ENCODE peak calls at places on chromosomes 3 and 15, in ten cellular contexts. One of them, this sample, is unnamed.

GRCh38 chr3:55879901-55880331 is 392.8 kb upstream of the WNT5A start:
- DNase-seq in pancreas: no peak
- DNase-seq in OCI-LY7: no peak
- DNase-seq in heart left ventricle: no peak
- DNase-seq in tibial artery: no peak
- DNase-seq in AG09309: no peak
- DNase-seq in AG04450: peak; percentile 6
- DNase-seq in suprapubic skin: no peak
- DNase-seq in fibroblast of lung: peak; percentile 40
- DNase-seq in cardiac fibroblast: peak; percentile 11
- DNase-seq in this sample: no peak

GRCh38 chr15:83164409-83165404 is 42.9 kb downstream of the HDGFL3 start:
- DNase-seq in heart left ventricle: no peak
- DNase-seq in cardiac fibroblast: peak; percentile 80
- DNase-seq in pancreas: no peak
- DNase-seq in AG04450: peak; percentile 24
- DNase-seq in tibial artery: no peak
- DNase-seq in fibroblast of lung: peak; percentile 69
- DNase-seq in AG09309: no peak
- DNase-seq in OCI-LY7: no peak
- DNase-seq in suprapubic skin: no peak
- DNase-seq in this sample: peak; percentile 55

GRCh38 chr3:24388611-24389010 is 106.0 kb downstream of the THRB start:
- DNase-seq in heart left ventricle: no peak
- DNase-seq in AG09309: no peak
- DNase-seq in AG04450: no peak
- DNase-seq in suprapubic skin: no peak
- DNase-seq in pancreas: no peak
- DNase-seq in OCI-LY7: no peak
- DNase-seq in fibroblast of lung: no peak
- DNase-seq in cardiac fibroblast: no peak
- DNase-seq in tibial artery: no peak
- DNase-seq in this sample: no peak

GRCh38 chr3:25007974-25008658 is 419.9 kb upstream of the RARB start:
- DNase-seq in tibial artery: no peak
- DNase-seq in AG04450: no peak
- DNase-seq in cardiac fibroblast: peak; percentile 43
- DNase-seq in suprapubic skin: no peak
- DNase-seq in pancreas: no peak
- DNase-seq in AG09309: peak; percentile 14
- DNase-seq in fibroblast of lung: peak; percentile 70
- DNase-seq in heart left ventricle: no peak
- DNase-seq in OCI-LY7: no peak
- DNase-seq in this sample: peak; percentile 11

GRCh38 chr15:77532067-77532710 is 100.5 kb downstream of the LINGO1 start:
- DNase-seq in AG04450: no peak
- DNase-seq in pancreas: no peak
- DNase-seq in heart left ventricle: no peak
- DNase-seq in suprapubic skin: no peak
- DNase-seq in AG09309: no peak
- DNase-seq in tibial artery: peak; percentile 28
- DNase-seq in cardiac fibroblast: no peak
- DNase-seq in OCI-LY7: no peak
- DNase-seq in fibroblast of lung: no peak
- DNase-seq in this sample: no peak

GRCh38 chr15:90320062-90320884 is 31.8 kb upstream of the ZNF774 start:
- DNase-seq in pancreas: peak; percentile 88
- DNase-seq in suprapubic skin: peak; percentile 87
- DNase-seq in cardiac fibroblast: peak; percentile 95
- DNase-seq in fibroblast of lung: peak; percentile 86
- DNase-seq in AG04450: peak; percentile 71
- DNase-seq in OCI-LY7: peak; percentile 84
- DNase-seq in AG09309: peak; percentile 66
- DNase-seq in heart left ventricle: peak; percentile 77
- DNase-seq in tibial artery: peak; percentile 88
- DNase-seq in this sample: peak; percentile 95

GRCh38 chr15:43513550-43513949 is 3.9 kb upstream of the MAP1A start:
- DNase-seq in OCI-LY7: no peak
- DNase-seq in AG04450: no peak
- DNase-seq in cardiac fibroblast: peak; percentile 40
- DNase-seq in AG09309: no peak
- DNase-seq in tibial artery: no peak
- DNase-seq in suprapubic skin: no peak
- DNase-seq in fibroblast of lung: no peak
- DNase-seq in pancreas: no peak
- DNase-seq in heart left ventricle: no peak
- DNase-seq in this sample: no peak

GRCh38 chr3:72271215-72271614 is 486.3 kb upstream of the PROK2 start:
- DNase-seq in AG09309: no peak
- DNase-seq in suprapubic skin: no peak
- DNase-seq in cardiac fibroblast: no peak
- DNase-seq in fibroblast of lung: no peak
- DNase-seq in tibial artery: no peak
- DNase-seq in AG04450: no peak
- DNase-seq in heart left ventricle: peak; percentile 48
- DNase-seq in OCI-LY7: no peak
- DNase-seq in pancreas: no peak
- DNase-seq in this sample: no peak

GRCh38 chr3:29137601-29138000 is 143.3 kb upstream of the RBMS3 start:
- DNase-seq in cardiac fibroblast: no peak
- DNase-seq in fibroblast of lung: no peak
- DNase-seq in AG09309: no peak
- DNase-seq in pancreas: no peak
- DNase-seq in OCI-LY7: no peak
- DNase-seq in suprapubic skin: no peak
- DNase-seq in AG04450: no peak
- DNase-seq in tibial artery: no peak
- DNase-seq in heart left ventricle: no peak
- DNase-seq in this sample: no peak

GRCh38 chr3:67361770-67362169 is 292.6 kb downstream of the SUCLG2 start:
- DNase-seq in suprapubic skin: no peak
- DNase-seq in pancreas: no peak
- DNase-seq in fibroblast of lung: peak; percentile 5
- DNase-seq in heart left ventricle: no peak
- DNase-seq in tibial artery: no peak
- DNase-seq in AG09309: no peak
- DNase-seq in cardiac fibroblast: no peak
- DNase-seq in AG04450: no peak
- DNase-seq in OCI-LY7: no peak
- DNase-seq in this sample: no peak

GRCh38 chr3:99505646-99506269 is 132.6 kb upstream of the COL8A1 start:
- DNase-seq in fibroblast of lung: peak; percentile 98
- DNase-seq in tibial artery: peak; percentile 85
- DNase-seq in pancreas: no peak
- DNase-seq in suprapubic skin: peak; percentile 73
- DNase-seq in AG09309: peak; percentile 96
- DNase-seq in heart left ventricle: peak; percentile 39
- DNase-seq in OCI-LY7: no peak
- DNase-seq in cardiac fibroblast: peak; percentile 100
- DNase-seq in AG04450: peak; percentile 43
- DNase-seq in this sample: peak; percentile 90

GRCh38 chr3:148718982-148719862 is 21.5 kb downstream of the AGTR1 start:
- DNase-seq in AG04450: no peak
- DNase-seq in AG09309: no peak
- DNase-seq in OCI-LY7: no peak
- DNase-seq in fibroblast of lung: no peak
- DNase-seq in heart left ventricle: no peak
- DNase-seq in cardiac fibroblast: peak; percentile 58
- DNase-seq in tibial artery: no peak
- DNase-seq in pancreas: no peak
- DNase-seq in suprapubic skin: no peak
- DNase-seq in this sample: peak; percentile 48

GRCh38 chr3:150020527-150020926 is 49.8 kb upstream of the PFN2 start:
- DNase-seq in cardiac fibroblast: peak; percentile 59
- DNase-seq in suprapubic skin: no peak
- DNase-seq in AG04450: peak; percentile 32
- DNase-seq in AG09309: no peak
- DNase-seq in fibroblast of lung: peak; percentile 75
- DNase-seq in tibial artery: no peak
- DNase-seq in OCI-LY7: no peak
- DNase-seq in heart left ventricle: no peak
- DNase-seq in pancreas: no peak
- DNase-seq in this sample: peak; percentile 24

GRCh38 chr15:60062826-60063225 is 58.7 kb downstream of the FOXB1 start:
- DNase-seq in tibial artery: no peak
- DNase-seq in heart left ventricle: no peak
- DNase-seq in OCI-LY7: no peak
- DNase-seq in AG04450: peak; percentile 11
- DNase-seq in AG09309: no peak
- DNase-seq in fibroblast of lung: peak; percentile 55
- DNase-seq in pancreas: no peak
- DNase-seq in cardiac fibroblast: peak; percentile 87
- DNase-seq in suprapubic skin: no peak
- DNase-seq in this sample: peak; percentile 46

GRCh38 chr15:57445872-57446271 is 69.6 kb downstream of the CGNL1 start:
- DNase-seq in OCI-LY7: no peak
- DNase-seq in AG09309: no peak
- DNase-seq in tibial artery: no peak
- DNase-seq in cardiac fibroblast: peak; percentile 47
- DNase-seq in fibroblast of lung: peak; percentile 36
- DNase-seq in pancreas: no peak
- DNase-seq in AG04450: no peak
- DNase-seq in suprapubic skin: no peak
- DNase-seq in heart left ventricle: no peak
- DNase-seq in this sample: peak; percentile 55

DNA sequence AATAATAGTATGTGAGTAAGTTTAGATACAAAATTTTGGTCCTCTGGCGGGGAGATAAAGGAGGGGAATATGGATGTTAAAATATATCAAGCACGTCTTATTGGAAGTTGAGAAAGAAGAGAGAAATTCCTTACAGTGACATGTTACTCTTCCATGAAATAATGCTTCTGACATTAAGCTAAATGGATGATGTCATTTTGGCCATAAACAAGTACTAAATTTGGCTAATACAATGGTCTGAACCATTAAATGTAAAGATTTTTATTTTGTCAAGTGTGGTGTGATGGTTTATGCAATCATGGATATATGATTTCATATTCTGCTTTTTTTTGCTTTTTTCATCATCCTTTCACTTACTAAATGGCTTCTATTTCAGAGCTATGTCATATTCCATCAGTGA is 405.4 kb downstream of the FEZF2 start:
- DNase-seq in suprapubic skin: no peak
- DNase-seq in pancreas: no peak
- DNase-seq in AG04450: no peak
- DNase-seq in cardiac fibroblast: no peak
- DNase-seq in tibial artery: no peak
- DNase-seq in fibroblast of lung: no peak
- DNase-seq in OCI-LY7: no peak
- DNase-seq in heart left ventricle: no peak
- DNase-seq in AG09309: no peak
- DNase-seq in this sample: no peak
- H3K4me3 ChIP-seq in suprapubic skin: no peak overlapping the region
- H3K4me3 ChIP-seq in pancreas: no peak overlapping the region
- H3K4me3 ChIP-seq in AG04450: no peak overlapping the region
- H3K4me3 ChIP-seq in cardiac fibroblast: no peak overlapping the region
- H3K4me3 ChIP-seq in tibial artery: no peak overlapping the region
- H3K4me3 ChIP-seq in fibroblast of lung: no peak overlapping the region
- H3K4me3 ChIP-seq in OCI-LY7: no peak overlapping the region
- H3K4me3 ChIP-seq in heart left ventricle: no peak overlapping the region
- H3K4me3 ChIP-seq in AG09309: no peak overlapping the region
- H3K4me3 ChIP-seq in this sample: no peak overlapping the region

GRCh38 chr15:49046113-49046883 is at the start of gene SECISBP2L:
- DNase-seq in suprapubic skin: peak; percentile 96
- DNase-seq in cardiac fibroblast: peak; percentile 96
- DNase-seq in fibroblast of lung: peak; percentile 95
- DNase-seq in AG09309: peak; percentile 68
- DNase-seq in tibial artery: peak; percentile 97
- DNase-seq in OCI-LY7: peak; percentile 93
- DNase-seq in pancreas: peak; percentile 96
- DNase-seq in heart left ventricle: peak; percentile 96
- DNase-seq in AG04450: peak; percentile 77
- DNase-seq in this sample: peak; percentile 96
- TF ChIP-seq CTCF in suprapubic skin: no peak
- TF ChIP-seq CTCF in cardiac fibroblast: peak; percentile 29
- TF ChIP-seq CTCF in fibroblast of lung: peak; percentile 30
- TF ChIP-seq CTCF in AG09309: peak; percentile 23
- TF ChIP-seq CTCF in tibial artery: no peak
- TF ChIP-seq CTCF in OCI-LY7: peak; percentile 78
- TF ChIP-seq CTCF in pancreas: peak; percentile 10
- TF ChIP-seq CTCF in heart left ventricle: peak; percentile 30
- TF ChIP-seq CTCF in AG04450: no peak
- TF ChIP-seq CTCF in this sample: peak; percentile 21

GRCh38 chr3:64221564-64222257 is 3.6 kb downstream of the PRICKLE2 start:
- DNase-seq in fibroblast of lung: no peak
- DNase-seq in heart left ventricle: no peak
- DNase-seq in OCI-LY7: no peak
- DNase-seq in AG04450: no peak
- DNase-seq in suprapubic skin: no peak
- DNase-seq in cardiac fibroblast: no peak
- DNase-seq in pancreas: no peak
- DNase-seq in tibial artery: no peak
- DNase-seq in AG09309: no peak
- DNase-seq in this sample: no peak

GRCh38 chr3:64223809-64224570 is 1.3 kb downstream of the PRICKLE2 start:
- DNase-seq in AG04450: no peak
- DNase-seq in AG09309: no peak
- DNase-seq in suprapubic skin: no peak
- DNase-seq in cardiac fibroblast: peak; percentile 52
- DNase-seq in OCI-LY7: peak; percentile 53
- DNase-seq in heart left ventricle: no peak
- DNase-seq in fibroblast of lung: peak; percentile 36
- DNase-seq in tibial artery: no peak
- DNase-seq in pancreas: no peak
- DNase-seq in this sample: peak; percentile 77

GRCh38 chr3:64222501-64222900 is 2.8 kb downstream of the PRICKLE2 start:
- DNase-seq in AG04450: no peak
- DNase-seq in tibial artery: no peak
- DNase-seq in cardiac fibroblast: no peak
- DNase-seq in OCI-LY7: no peak
- DNase-seq in suprapubic skin: no peak
- DNase-seq in fibroblast of lung: no peak
- DNase-seq in heart left ventricle: no peak
- DNase-seq in pancreas: no peak
- DNase-seq in AG09309: no peak
- DNase-seq in this sample: no peak

GRCh38 chr3:64225695-64226499 is 631 bp upstream of the PRICKLE2 start:
- DNase-seq in cardiac fibroblast: no peak
- DNase-seq in suprapubic skin: no peak
- DNase-seq in pancreas: no peak
- DNase-seq in AG04450: no peak
- DNase-seq in OCI-LY7: no peak
- DNase-seq in tibial artery: no peak
- DNase-seq in AG09309: no peak
- DNase-seq in fibroblast of lung: peak; percentile 38
- DNase-seq in heart left ventricle: no peak
- DNase-seq in this sample: no peak

GRCh38 chr3:64224826-64225606 is at the start of gene PRICKLE2:
- DNase-seq in fibroblast of lung: peak; percentile 92
- DNase-seq in tibial artery: peak; percentile 94
- DNase-seq in cardiac fibroblast: peak; percentile 95
- DNase-seq in AG09309: peak; percentile 78
- DNase-seq in pancreas: peak; percentile 51
- DNase-seq in OCI-LY7: peak; percentile 92
- DNase-seq in AG04450: peak; percentile 60
- DNase-seq in heart left ventricle: peak; percentile 80
- DNase-seq in suprapubic skin: peak; percentile 90
- DNase-seq in this sample: peak; percentile 93
- H3K4me3 ChIP-seq in fibroblast of lung: peak within 1 kb of the TSS; percentile 21
- H3K4me3 ChIP-seq in tibial artery: peak within 1 kb of the TSS; percentile 43
- H3K4me3 ChIP-seq in cardiac fibroblast: peak within 1 kb of the TSS; percentile 51
- H3K4me3 ChIP-seq in AG09309: peak within 1 kb of the TSS; percentile 43
- H3K4me3 ChIP-seq in pancreas: no peak within 1 kb of the TSS
- H3K4me3 ChIP-seq in OCI-LY7: peak within 1 kb of the TSS; percentile 75
- H3K4me3 ChIP-seq in AG04450: peak within 1 kb of the TSS; percentile 56
- H3K4me3 ChIP-seq in heart left ventricle: peak within 1 kb of the TSS; percentile 3
- H3K4me3 ChIP-seq in suprapubic skin: peak within 1 kb of the TSS; percentile 41
- H3K4me3 ChIP-seq in this sample: peak within 1 kb of the TSS; percentile 62

GRCh38 chr3:107855710-107856109 is 235.1 kb downstream of the CD47 start:
- DNase-seq in heart left ventricle: no peak
- DNase-seq in AG04450: no peak
- DNase-seq in OCI-LY7: peak; percentile 43
- DNase-seq in suprapubic skin: no peak
- DNase-seq in pancreas: no peak
- DNase-seq in tibial artery: no peak
- DNase-seq in fibroblast of lung: peak; percentile 21
- DNase-seq in AG09309: no peak
- DNase-seq in cardiac fibroblast: peak; percentile 49
- DNase-seq in this sample: peak; percentile 51
- TF ChIP-seq CTCF in heart left ventricle: no peak
- TF ChIP-seq CTCF in AG04450: peak; percentile 17
- TF ChIP-seq CTCF in OCI-LY7: peak; percentile 68
- TF ChIP-seq CTCF in suprapubic skin: no peak
- TF ChIP-seq CTCF in pancreas: no peak
- TF ChIP-seq CTCF in tibial artery: no peak
- TF ChIP-seq CTCF in fibroblast of lung: peak; percentile 12
- TF ChIP-seq CTCF in AG09309: peak; percentile 28
- TF ChIP-seq CTCF in cardiac fibroblast: peak; percentile 33
- TF ChIP-seq CTCF in this sample: peak; percentile 35

This sample was measured in fibroblast of pulmonary artery.